ENCODE peak calls at places on chromosomes 16 and 17, in six cellular contexts. T is cardiac muscle cell, S is IMR-90, U is body of pancreas, G is mesenchymal stem cell, A is heart left ventricle. D is an unnamed sample.

GRCh38 chr16:11571549-11571948 is 15.2 kb downstream of the LITAF start:
- DNase-seq in A (no peak), U (no peak), T (no peak), S (no peak), G (no peak), D (no peak)

GRCh38 chr17:61770752-61771533 is 92.4 kb downstream of the BRIP1 start:
- DNase-seq in U (no peak), G (no peak), S (peak; percentile 88), A (no peak), T (no peak), D (no peak)

GRCh38 chr17:55577011-55577586 is 65.8 kb upstream of the SMIM36 start:
- DNase-seq in S (peak; percentile 84), G (peak; percentile 53), U (peak; percentile 51), T (no peak), A (peak; percentile 46), D (no peak)

GRCh38 chr16:87447323-87447722 is 45.5 kb downstream of the ZCCHC14 start:
- DNase-seq in S (peak; percentile 97), G (peak; percentile 91), U (no peak), T (no peak), A (no peak), D (no peak)

GRCh38 chr17:29615048-29615385 is 7.7 kb downstream of the CORO6 start:
- DNase-seq in T (no peak), A (no peak), U (peak; percentile 51), G (peak; percentile 50), S (no peak), D (no peak)

GRCh38 chr16:813204-813915 is 12.8 kb upstream of the GNG13 start:
- DNase-seq in A (no peak), U (peak; percentile 27), G (peak; percentile 14), S (peak; percentile 8), T (peak; percentile 77), D (no peak)

GRCh38 chr17:74444406-74444805 is 12.5 kb downstream of the GPRC5C start:
- DNase-seq in U (peak; percentile 78), S (no peak), G (no peak), A (peak; percentile 65), T (no peak), D (peak; percentile 95)

GRCh38 chr17:77884019-77884418 is 74.5 kb upstream of the TNRC6C start:
- DNase-seq in A (no peak), U (no peak), T (peak; percentile 73), G (peak; percentile 26), S (peak; percentile 5), D (no peak)

GRCh38 chr16:20348365-20349185 is 3.9 kb downstream of the UMOD start:
- DNase-seq in G (no peak), A (no peak), T (no peak), U (peak; percentile 72), S (no peak), D (peak; percentile 77)

GRCh38 chr16:76683051-76683450 is 405.9 kb downstream of the CNTNAP4 start:
- DNase-seq in A (no peak), G (no peak), T (no peak), S (no peak), U (no peak), D (no peak)

GRCh38 chr16:22189473-22190168 is 16.5 kb upstream of the EEF2K start:
- DNase-seq in S (peak; percentile 16), G (peak; percentile 38), T (peak; percentile 7), U (peak; percentile 44), A (peak; percentile 74), D (peak; percentile 80)

GRCh38 chr17:70037498-70037897 is 37.5 kb upstream of the KCNJ16 start:
- DNase-seq in T (no peak), S (no peak), A (no peak), G (no peak), U (no peak), D (no peak)

GRCh38 chr17:60652484-60653247 is 25.0 kb upstream of the BCAS3 start:
- DNase-seq in A (no peak), S (no peak), G (no peak), U (no peak), T (no peak), D (no peak)

GRCh38 chr17:2250140-2251095 is 53.2 kb downstream of the SMG6 start:
- DNase-seq in A (no peak), S (peak; percentile 58), G (no peak), T (no peak), U (no peak), D (no peak)

GRCh38 chr17:60106377-60107059 is 27.8 kb upstream of the HEATR6 start:
- DNase-seq in A (no peak), S (peak; percentile 85), U (no peak), T (no peak), G (peak; percentile 73), D (no peak)

GRCh38 chr17:73256220-73256619 is 5.5 kb downstream of the CPSF4L start:
- DNase-seq in A (no peak), S (no peak), U (no peak), G (no peak), T (no peak), D (peak; percentile 38)

GRCh38 chr17:7021993-7022778 is 664 bp upstream of the BCL6B start:
- DNase-seq in T (peak; percentile 87), S (peak; percentile 36), G (peak; percentile 68), U (peak; percentile 74), A (peak; percentile 87), D (peak; percentile 85)

GRCh38 chr17:4204676-4205075 is 59.1 kb downstream of the ANKFY1 start:
- DNase-seq in S (peak; percentile 96), G (peak; percentile 52), T (no peak), A (peak; percentile 18), U (peak; percentile 18), D (no peak)

GRCh38 chr16:57668630-57669475 is 747 bp downstream of the ADGRG3 start:
- DNase-seq in G (no peak), T (no peak), A (no peak), S (no peak), U (no peak), D (no peak)

GRCh38 chr16:11692171-11692570 is 23.9 kb downstream of the SNN start:
- DNase-seq in G (no peak), A (no peak), U (no peak), S (no peak), T (no peak), D (no peak)

GRCh38 chr17:62704381-62704971 is 77.0 kb downstream of the MRC2 start:
- DNase-seq in G (peak; percentile 34), A (peak; percentile 48), U (peak; percentile 38), T (peak; percentile 44), S (peak; percentile 35), D (peak; percentile 57)

GRCh38 chr16:13823501-13823900 is 96.5 kb upstream of the ERCC4 start:
- DNase-seq in U (no peak), A (no peak), G (no peak), S (no peak), T (no peak), D (no peak)

GRCh38 chr17:41185001-41185400 is 290 bp upstream of the KRTAP4-1 start:
- DNase-seq in U (no peak), S (no peak), T (no peak), A (no peak), G (no peak), D (no peak)

GRCh38 chr16:14179116-14179515 is 108.0 kb downstream of the MRTFB start:
- DNase-seq in T (no peak), A (no peak), G (peak; percentile 34), U (no peak), S (peak; percentile 46), D (no peak)

GRCh38 chr17:69819316-69820087 is 255.5 kb upstream of the KCNJ16 start:
- DNase-seq in A (no peak), G (peak; percentile 51), S (peak; percentile 67), U (no peak), T (no peak), D (no peak)

GRCh38 chr17:14737984-14738651 is 437.2 kb downstream of the HS3ST3B1 start:
- DNase-seq in G (peak; percentile 99), S (peak; percentile 99), A (peak; percentile 14), T (no peak), U (peak; percentile 89), D (peak; percentile 88)

GRCh38 chr17:35242805-35243458 is at the start of gene SLFN5:
- DNase-seq in T (peak; percentile 93), G (peak; percentile 91), S (peak; percentile 90), A (peak; percentile 94), U (peak; percentile 96), D (peak; percentile 95)

GRCh38 chr17:60392042-60392844 is at the start of gene USP32:
- DNase-seq in T (peak; percentile 98), S (peak; percentile 97), U (peak; percentile 99), G (peak; percentile 99), A (peak; percentile 98), D (peak; percentile 100)

GRCh38 chr17:40374965-40375498 is 10.5 kb upstream of the GJD3 start:
- DNase-seq in S (no peak), T (no peak), G (no peak), U (no peak), A (no peak), D (no peak)

GRCh38 chr16:57165923-57166322 is 19.9 kb downstream of the PSME3IP1 start:
- DNase-seq in G (no peak), T (no peak), U (peak; percentile 32), A (no peak), S (peak; percentile 43), D (no peak)

DNA sequence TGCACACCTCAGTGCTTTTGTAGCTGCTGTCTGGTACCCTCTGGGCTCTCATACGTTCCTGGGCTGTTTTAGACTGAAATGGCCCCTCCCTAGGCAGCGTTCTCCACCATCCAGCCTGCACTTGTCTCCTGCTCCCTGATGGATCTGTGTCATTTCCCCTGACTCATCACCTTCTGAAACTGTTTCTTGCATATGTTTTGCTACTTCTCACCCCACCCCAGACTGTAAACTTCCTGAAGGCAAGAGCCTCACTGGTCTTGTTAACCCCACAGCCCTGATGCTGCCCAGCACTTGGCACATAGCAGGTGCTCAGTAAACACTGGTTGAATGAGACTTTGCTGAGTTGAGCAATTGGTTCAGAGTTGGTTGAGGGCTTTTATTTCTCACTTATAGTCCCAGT is 78.7 kb downstream of the CRISPLD2 start:
- DNase-seq in U (no peak), T (no peak), A (no peak), G (no peak), S (peak; percentile 46), D (no peak)
- H3K4me3 ChIP-seq in U (no peak overlapping the region), T (no peak overlapping the region), A (no peak overlapping the region), G (no peak overlapping the region), S (no peak overlapping the region), D (no peak overlapping the region)

GRCh38 chr16:3292604-3293003 is 9.3 kb downstream of the ZNF263 start:
- DNase-seq in U (no peak), G (no peak), S (peak; percentile 77), T (no peak), A (no peak), D (no peak)
- H3K4me3 ChIP-seq in U (no peak overlapping the region), G (no peak overlapping the region), S (no peak overlapping the region), T (no peak overlapping the region), A (no peak overlapping the region), D (no peak overlapping the region)

GRCh38 chr17:51164911-51165679 is 1.1 kb upstream of the NME2 start:
- DNase-seq in S (no peak), A (peak; percentile 18), U (peak; percentile 21), T (no peak), G (no peak), D (no peak)
- H3K4me3 ChIP-seq in S (no peak overlapping the region), A (peak overlapping the region; percentile 86), U (no peak overlapping the region), T (peak overlapping the region; percentile 78), G (peak overlapping the region; percentile 4), D (no peak overlapping the region)

DNA sequence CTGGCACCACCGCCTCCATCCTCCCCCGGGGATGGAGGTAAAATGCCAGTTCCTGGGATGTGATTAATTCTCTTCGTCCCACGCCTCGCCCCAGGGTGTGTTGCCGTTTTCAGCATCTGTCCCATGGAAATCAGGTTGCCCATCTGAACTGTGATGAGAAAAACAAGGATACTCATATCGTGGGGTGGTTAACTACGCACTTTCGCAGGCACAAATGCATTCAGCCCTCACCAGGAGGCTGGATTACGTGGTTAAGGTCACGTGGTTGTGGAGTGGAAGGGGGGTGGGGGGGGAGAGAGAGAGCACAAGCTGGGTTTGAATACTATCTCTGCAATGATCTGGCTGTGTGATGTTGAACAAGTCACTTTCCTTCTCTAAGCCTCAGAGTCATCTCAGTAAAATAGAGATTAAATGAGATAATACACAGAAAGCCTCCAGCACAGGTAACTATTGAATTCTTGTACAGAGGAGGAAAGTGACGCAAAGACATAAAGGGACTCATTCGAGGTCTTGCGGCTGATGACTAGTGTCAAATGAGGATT is 74.7 kb downstream of the BMERB1 start:
- DNase-seq in A (no peak), G (peak; percentile 22), S (no peak), T (no peak), U (no peak), D (no peak)
- H3K4me3 ChIP-seq in A (no peak overlapping the region), G (no peak overlapping the region), S (no peak overlapping the region), T (no peak overlapping the region), U (no peak overlapping the region), D (no peak overlapping the region)

D was measured in right lobe of liver.